ENCODE peak calls at places on chromosomes 7 and 10, in eight cellular contexts. Z is fibroblast of lung, B is H1, M is mammary epithelial cell, G is GM12878, N is HCT116, T is GM23248, E is endothelial cell of umbilical vein. P is an unnamed sample.

GRCh38 chr10:79941585-79942210 is 7.2 kb downstream of the SFTPD start:
- DNase-seq in Z (no peak), B (peak), M (no peak), G (no peak), N (no peak), T (no peak), E (no peak), P (no peak)

GRCh38 chr7:33185786-33186185 is 56.4 kb downstream of the BBS9 start:
- DNase-seq in Z (peak), B (no peak), M (peak), G (no peak), N (peak), T (peak), E (peak), P (peak)

GRCh38 chr7:6359021-6359420 is 86.6 kb upstream of the CYTH3 start:
- DNase-seq in Z (no peak), B (no peak), M (no peak), G (no peak), N (no peak), T (no peak), E (no peak), P (no peak)

GRCh38 chr10:689433-690226 is at the start of gene DIP2C:
- DNase-seq in Z (peak), B (peak), M (peak), G (no peak), N (peak), T (peak), E (peak), P (peak)

GRCh38 chr7:20114463-20114862 is 102.7 kb downstream of the MACC1 start:
- DNase-seq in Z (peak), B (no peak), M (no peak), G (peak), N (no peak), T (peak), E (no peak), P (peak)

GRCh38 chr7:131546583-131547111 is 9.8 kb downstream of the PODXL start:
- DNase-seq in Z (no peak), B (peak), M (no peak), G (no peak), N (no peak), T (peak), E (peak), P (peak)

GRCh38 chr7:142323706-142324105 is 65.8 kb upstream of the PRSS58 start:
- DNase-seq in Z (no peak), B (peak), M (peak), G (no peak), N (peak), T (peak), E (no peak), P (peak)

GRCh38 chr10:33113111-33113856 is 155.3 kb upstream of the ITGB1 start:
- DNase-seq in Z (peak), B (no peak), M (peak), G (no peak), N (no peak), T (peak), E (no peak), P (no peak)

GRCh38 chr7:155961241-155962190 is 149.3 kb upstream of the SHH start:
- DNase-seq in Z (no peak), B (peak), M (peak), G (no peak), N (peak), T (no peak), E (no peak), P (peak)

GRCh38 chr10:61047788-61048560 is 104.0 kb upstream of the RHOBTB1 start:
- DNase-seq in Z (no peak), B (no peak), M (no peak), G (no peak), N (no peak), T (no peak), E (no peak), P (no peak)

GRCh38 chr7:31102973-31103850 is 51.1 kb downstream of the ADCYAP1R1 start:
- DNase-seq in Z (no peak), B (no peak), M (no peak), G (no peak), N (no peak), T (no peak), E (no peak), P (no peak)

GRCh38 chr7:117673839-117674238 is 194.0 kb downstream of the CFTR start:
- DNase-seq in Z (peak), B (no peak), M (peak), G (no peak), N (peak), T (peak), E (peak), P (no peak)

GRCh38 chr7:108650487-108650886 is 80.8 kb downstream of the DNAJB9 start:
- DNase-seq in Z (peak), B (no peak), M (peak), G (no peak), N (no peak), T (peak), E (peak), P (no peak)

GRCh38 chr7:20440472-20441105 is 109.9 kb downstream of the ITGB8 start:
- DNase-seq in Z (peak), B (peak), M (no peak), G (no peak), N (peak), T (peak), E (peak), P (peak)

GRCh38 chr7:132116369-132116768 is 459.9 kb downstream of the PLXNA4 start:
- DNase-seq in Z (no peak), B (no peak), M (peak), G (no peak), N (no peak), T (peak), E (no peak), P (no peak)

GRCh38 chr10:104260775-104261115 is 6.1 kb downstream of the GSTO1 start:
- DNase-seq in Z (peak), B (no peak), M (peak), G (no peak), N (no peak), T (peak), E (peak), P (no peak)

GRCh38 chr10:2938869-2939268 is 128.5 kb upstream of the PFKP start:
- DNase-seq in Z (peak), B (no peak), M (no peak), G (no peak), N (no peak), T (peak), E (peak), P (no peak)

GRCh38 chr10:125206618-125207017 is 46.3 kb upstream of the CTBP2 start:
- DNase-seq in Z (peak), B (no peak), M (no peak), G (no peak), N (no peak), T (no peak), E (no peak), P (no peak)

GRCh38 chr10:79449181-79450146 is 4.0 kb upstream of the ZCCHC24 start:
- DNase-seq in Z (no peak), B (no peak), M (no peak), G (no peak), N (no peak), T (no peak), E (no peak), P (peak)

GRCh38 chr10:62278461-62278910 is 9.8 kb upstream of the RTKN2 start:
- DNase-seq in Z (no peak), B (no peak), M (no peak), G (no peak), N (no peak), T (peak), E (no peak), P (no peak)

GRCh38 chr10:79019441-79019840 is 49.3 kb upstream of the ZMIZ1 start:
- DNase-seq in Z (no peak), B (no peak), M (no peak), G (no peak), N (no peak), T (no peak), E (no peak), P (no peak)

GRCh38 chr7:134782121-134782623 is 2.7 kb downstream of the CALD1 start:
- DNase-seq in Z (no peak), B (no peak), M (no peak), G (peak), N (no peak), T (peak), E (peak), P (no peak)

GRCh38 chr7:39186131-39186530 is 208.4 kb downstream of the POU6F2 start:
- DNase-seq in Z (no peak), B (no peak), M (no peak), G (no peak), N (no peak), T (no peak), E (no peak), P (no peak)

GRCh38 chr7:84999450-84999849 is 187.4 kb downstream of the SEMA3D start:
- DNase-seq in Z (no peak), B (no peak), M (no peak), G (no peak), N (no peak), T (no peak), E (no peak), P (no peak)

GRCh38 chr10:106519376-106520035 is 645.0 kb downstream of the SORCS1 start:
- DNase-seq in Z (no peak), B (no peak), M (no peak), G (no peak), N (no peak), T (peak), E (no peak), P (no peak)

GRCh38 chr10:129707406-129708388 is 240.7 kb downstream of the MGMT start:
- DNase-seq in Z (peak), B (no peak), M (no peak), G (no peak), N (no peak), T (no peak), E (peak), P (no peak)

GRCh38 chr7:157593541-157593940 is 256.7 kb downstream of the DNAJB6 start:
- DNase-seq in Z (no peak), B (no peak), M (no peak), G (no peak), N (no peak), T (no peak), E (no peak), P (no peak)

GRCh38 chr7:43763183-43763582 is 4.7 kb downstream of the BLVRA start:
- DNase-seq in Z (no peak), B (peak), M (no peak), G (no peak), N (no peak), T (no peak), E (no peak), P (peak)

GRCh38 chr7:43761919-43762318 is 3.4 kb downstream of the BLVRA start:
- DNase-seq in Z (peak), B (no peak), M (peak), G (no peak), N (no peak), T (peak), E (no peak), P (no peak)

GRCh38 chr7:43758861-43759683 is 592 bp downstream of the BLVRA start:
- DNase-seq in Z (peak), B (peak), M (peak), G (no peak), N (no peak), T (peak), E (peak), P (peak)

GRCh38 chr7:43764039-43764789 is 5.7 kb downstream of the BLVRA start:
- DNase-seq in Z (no peak), B (peak), M (peak), G (no peak), N (no peak), T (no peak), E (no peak), P (no peak)

GRCh38 chr7:43761382-43761781 is 2.9 kb downstream of the BLVRA start:
- DNase-seq in Z (no peak), B (no peak), M (no peak), G (no peak), N (no peak), T (no peak), E (no peak), P (no peak)
- TF ChIP-seq EZH2 in Z (no peak), B (no peak), M (no peak), G (no peak), N (no peak), T (no peak), E (no peak), P (no peak)

DNA sequence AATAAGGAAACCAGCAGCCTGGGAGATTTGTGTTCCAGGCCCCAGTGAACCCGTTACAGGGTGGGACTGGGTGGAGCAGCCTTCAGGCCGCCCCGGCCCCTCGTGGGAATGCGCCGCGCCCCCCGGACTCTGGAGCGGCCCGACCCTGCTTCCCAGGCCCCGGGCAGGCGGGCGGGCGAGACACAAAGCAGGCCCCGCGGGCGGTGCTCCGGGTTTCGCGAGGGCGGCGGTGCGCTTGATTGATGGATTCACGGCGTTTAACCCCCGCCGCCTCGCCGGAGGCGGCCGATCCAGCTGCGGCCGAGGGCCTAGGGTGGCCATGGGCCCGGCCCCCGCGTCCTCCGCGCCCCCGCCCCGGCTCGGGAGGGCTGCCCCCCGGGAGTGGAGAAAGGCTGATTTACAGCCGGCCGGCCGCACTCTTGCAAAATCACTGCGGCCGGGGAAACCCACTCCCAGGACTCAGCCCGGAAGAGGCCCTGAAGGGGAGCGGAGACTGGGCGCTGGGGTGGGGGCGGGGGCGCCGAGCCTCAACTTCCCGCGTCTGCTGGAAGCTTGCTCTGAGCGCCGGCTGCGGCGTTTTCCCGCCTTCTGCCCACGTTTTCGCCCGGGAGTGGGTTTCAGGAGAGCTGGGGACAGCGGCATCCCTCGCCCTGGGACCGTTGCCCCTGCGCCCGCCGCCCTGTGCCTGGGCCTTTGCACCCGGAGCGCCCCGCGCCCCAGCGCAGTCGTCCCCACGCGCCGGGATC is 299.6 kb upstream of the NFE2L3 start:
- DNase-seq in Z (peak), B (peak), M (no peak), G (no peak), N (no peak), T (peak), E (no peak), P (peak)
- H3K4me2 ChIP-seq in Z (peak), B (peak), M (peak), G (peak), N (no peak), T (peak), E (peak), P (peak)

GRCh38 chr10:93073539-93074136 is at the start of gene CYP26A1:
- DNase-seq in Z (no peak), B (peak), M (peak), G (no peak), N (no peak), T (peak), E (no peak), P (peak)

GRCh38 chr10:93071177-93071472 is 2.6 kb upstream of the CYP26A1 start:
- DNase-seq in Z (no peak), B (no peak), M (no peak), G (no peak), N (no peak), T (no peak), E (no peak), P (no peak)

GRCh38 chr10:93072713-93073538 is 767 bp upstream of the CYP26A1 start:
- DNase-seq in Z (no peak), B (no peak), M (no peak), G (no peak), N (no peak), T (peak), E (no peak), P (peak)

GRCh38 chr10:93071674-93072224 is 1.9 kb upstream of the CYP26A1 start:
- DNase-seq in Z (no peak), B (peak), M (no peak), G (no peak), N (no peak), T (peak), E (no peak), P (peak)

GRCh38 chr10:93072225-93072712 is 1.4 kb upstream of the CYP26A1 start:
- DNase-seq in Z (no peak), B (no peak), M (no peak), G (no peak), N (no peak), T (peak), E (no peak), P (no peak)
- TF ChIP-seq EZH2 in Z (no peak), B (peak), M (no peak), G (no peak), N (no peak), T (no peak), E (peak), P (peak)

GRCh38 chr10:26453850-26454249 is 15.7 kb downstream of the APBB1IP start:
- DNase-seq in Z (no peak), B (no peak), M (no peak), G (no peak), N (no peak), T (no peak), E (no peak), P (no peak)
- H3K4me2 ChIP-seq in Z (no peak), B (no peak), M (no peak), G (no peak), N (no peak), T (no peak), E (no peak), P (no peak)

DNA sequence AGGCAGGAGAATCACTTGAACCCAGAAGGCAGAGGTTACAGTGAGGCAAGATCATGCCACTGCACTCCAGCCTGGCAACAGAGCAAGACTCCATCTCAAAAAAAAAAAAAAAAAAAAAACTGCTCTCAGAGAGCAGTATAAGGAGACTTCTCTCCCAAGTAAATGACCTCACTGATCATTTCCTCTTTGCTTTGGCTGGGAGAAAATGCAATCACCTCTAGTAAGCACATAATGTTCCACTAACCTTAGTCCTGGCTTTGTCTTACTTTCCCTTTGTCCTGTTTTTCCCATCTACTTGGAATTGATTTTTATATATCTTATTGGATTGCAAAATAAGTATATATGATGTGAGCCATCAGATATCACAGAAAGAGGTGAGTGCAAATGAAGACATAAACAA is 2.5 kb downstream of the SLC25A13 start:
- DNase-seq in Z (no peak), B (no peak), M (no peak), G (no peak), N (no peak), T (no peak), E (peak), P (no peak)
- TF ChIP-seq EZH2 in Z (no peak), B (no peak), M (no peak), G (no peak), N (no peak), T (no peak), E (no peak), P (no peak)